ENCODE peak calls at places on chromosome 5, in eight cellular contexts. C is NCI-H1417; I is ELR; F is activated gamma-delta T cell; L is fibroblast of the conjunctiva; G is T-cell; J is stimulated activated CD4-positive, alpha-beta T cell treated with anti-CD3 and anti-CD28 coated beads, Interleukin-12 subunit alpha, Interleukin-12 subunit beta, amount 100 ng/mL, for 24 hours; U is stimulated activated CD8-positive, alpha-beta memory T cell treated with anti-CD3 and anti-CD28 coated beads, Interleukin-2, amount 100 ng/mL, for 48 hours. Q is an unnamed sample.
A peak's percentile ranks its signal among the peaks of the same experiment; 100 is the strongest.

GRCh38 chr5:102811962-102812361 is 56.9 kb downstream of the PAM start:
- DNase-seq in J (no peak), I (peak; percentile 79), U (no peak), L (no peak), F (no peak), C (peak; percentile 24), G (no peak), Q (peak; percentile 50)

GRCh38 chr5:57383093-57383861 is 99.3 kb downstream of the ACTBL2 start:
- DNase-seq in U (no peak), L (peak; percentile 73), G (no peak), F (no peak), C (no peak), I (peak; percentile 97), J (peak; percentile 34), Q (peak; percentile 90)

GRCh38 chr5:116880150-116880549 is 305.5 kb upstream of the SEMA6A start:
- DNase-seq in F (no peak), C (no peak), U (no peak), I (no peak), G (no peak), L (no peak), J (no peak), Q (no peak)

GRCh38 chr5:57468481-57469165 is 14.0 kb downstream of the ACTBL2 start:
- DNase-seq in I (peak; percentile 32), L (peak; percentile 34), G (no peak), U (no peak), J (no peak), C (no peak), F (no peak), Q (peak; percentile 89)

GRCh38 chr5:95759005-95759404 is 27.9 kb downstream of the RHOBTB3 start:
- DNase-seq in I (no peak), G (no peak), U (no peak), J (no peak), C (no peak), F (no peak), L (no peak), Q (no peak)

GRCh38 chr5:472076-472655 is 29.2 kb downstream of the EXOC3 start:
- DNase-seq in F (no peak), J (no peak), C (peak; percentile 85), U (no peak), G (no peak), L (no peak), I (peak; percentile 32), Q (peak; percentile 71)

GRCh38 chr5:113022661-113023060 is 46.1 kb downstream of the DCP2 start:
- DNase-seq in L (no peak), J (no peak), G (no peak), F (no peak), C (no peak), I (peak; percentile 78), U (no peak), Q (no peak)

GRCh38 chr5:158976035-158976434 is 123.7 kb downstream of the EBF1 start:
- DNase-seq in I (peak; percentile 84), G (no peak), F (no peak), L (peak; percentile 74), C (no peak), J (no peak), U (no peak), Q (peak; percentile 86)

GRCh38 chr5:129664336-129664937 is 83.5 kb upstream of the MINAR2 start:
- DNase-seq in F (no peak), U (peak; percentile 6), J (peak; percentile 53), I (peak; percentile 75), L (peak; percentile 30), G (peak; percentile 5), C (peak; percentile 0), Q (peak; percentile 38)

GRCh38 chr5:171426266-171426665 is 6.8 kb downstream of the FGF18 start:
- DNase-seq in G (no peak), J (no peak), L (no peak), U (no peak), I (no peak), C (no peak), F (no peak), Q (no peak)

GRCh38 chr5:111394580-111394979 is 117.8 kb downstream of the STARD4 start:
- DNase-seq in G (no peak), U (no peak), J (no peak), L (no peak), F (no peak), C (no peak), I (peak; percentile 79), Q (peak; percentile 87)

GRCh38 chr5:14222182-14222581 is 79.0 kb downstream of the TRIO start:
- DNase-seq in C (no peak), U (no peak), J (no peak), L (no peak), F (no peak), G (no peak), I (no peak), Q (no peak)

GRCh38 chr5:101080485-101081240 is 177.6 kb upstream of the ST8SIA4 start:
- DNase-seq in F (no peak), U (no peak), L (peak; percentile 62), C (no peak), J (no peak), I (peak; percentile 2), G (no peak), Q (peak; percentile 80)

GRCh38 chr5:58963361-58963760 is 380.5 kb downstream of the RAB3C start:
- DNase-seq in J (no peak), C (no peak), I (no peak), F (no peak), G (no peak), L (no peak), U (no peak), Q (no peak)

GRCh38 chr5:134874831-134875655 is 872 bp downstream of the TXNDC15 start:
- DNase-seq in U (no peak), G (no peak), J (peak; percentile 39), C (peak; percentile 60), I (peak; percentile 83), F (no peak), L (peak; percentile 87), Q (peak; percentile 91)

GRCh38 chr5:142156839-142157463 is 48.4 kb downstream of the NDFIP1 start:
- DNase-seq in C (no peak), I (no peak), L (no peak), J (no peak), U (no peak), F (no peak), G (no peak), Q (no peak)

GRCh38 chr5:78530342-78531096 is 118.1 kb downstream of the LHFPL2 start:
- DNase-seq in U (no peak), I (peak; percentile 96), L (no peak), G (no peak), F (no peak), J (no peak), C (no peak), Q (peak; percentile 95)

GRCh38 chr5:147234825-147235635 is at the start of gene STK32A:
- DNase-seq in L (peak; percentile 3), J (no peak), G (no peak), C (peak; percentile 72), U (no peak), F (peak; percentile 5), I (peak; percentile 18), Q (peak; percentile 37)

GRCh38 chr5:178551059-178551458 is 39.1 kb downstream of the COL23A1 start:
- DNase-seq in U (no peak), G (no peak), J (no peak), F (no peak), C (no peak), L (peak; percentile 6), I (peak; percentile 45), Q (peak; percentile 57)

GRCh38 chr5:172951381-172952033 is 7.7 kb upstream of the RPL26L1 start:
- DNase-seq in L (no peak), J (no peak), F (no peak), C (no peak), G (no peak), I (no peak), U (no peak), Q (no peak)

GRCh38 chr5:57692582-57693487 is 210.2 kb upstream of the ACTBL2 start:
- DNase-seq in J (peak; percentile 3), U (peak; percentile 0), F (no peak), G (no peak), I (peak; percentile 98), C (no peak), L (peak; percentile 84), Q (peak; percentile 97)

GRCh38 chr5:129112295-129112694 is 17.7 kb downstream of the ISOC1 start:
- DNase-seq in G (no peak), J (no peak), I (peak; percentile 16), L (no peak), U (no peak), F (no peak), C (no peak), Q (peak; percentile 6)

GRCh38 chr5:77644443-77645157 is 6.1 kb upstream of the OTP start:
- DNase-seq in I (no peak), F (no peak), L (no peak), G (no peak), U (no peak), J (no peak), C (peak; percentile 13), Q (no peak)

GRCh38 chr5:134466241-134467069 is 54.8 kb upstream of the CDKN2AIPNL start:
- DNase-seq in L (peak; percentile 98), I (peak; percentile 81), U (peak; percentile 9), F (peak; percentile 18), J (peak; percentile 29), C (peak; percentile 62), G (peak; percentile 50), Q (peak; percentile 77)

GRCh38 chr5:102867999-102868662 is 113.0 kb downstream of the PAM start:
- DNase-seq in L (no peak), J (no peak), U (no peak), I (peak; percentile 37), G (no peak), F (no peak), C (peak; percentile 4), Q (peak; percentile 64)

GRCh38 chr5:170503970-170504525 is at the start of gene KCNIP1:
- DNase-seq in F (no peak), J (no peak), U (no peak), G (no peak), I (no peak), C (peak; percentile 9), L (no peak), Q (peak; percentile 42)

Q was measured in GM23248.